ENCODE peak calls at places on chromosomes 11 and 22, in seven cellular contexts. One of them, this sample, is unnamed.

GRCh38 chr11:279966-280761 is 2.0 kb downstream of the NLRP6 start:
- DNase-seq in activated CD8-positive, alpha-beta T cell treated with anti-CD3 and anti-CD28 coated beads for 36 hours: peak; percentile 67
- DNase-seq in T-helper 1 cell: peak; percentile 56
- DNase-seq in PC-9: no peak
- DNase-seq in stomach: no peak
- DNase-seq in astrocyte of the cerebellum: no peak
- DNase-seq in RWPE2: no peak
- DNase-seq in this sample: peak; percentile 93

GRCh38 chr11:7353100-7353499 is 101.4 kb downstream of the SYT9 start:
- DNase-seq in astrocyte of the cerebellum: no peak
- DNase-seq in stomach: no peak
- DNase-seq in PC-9: peak; percentile 1
- DNase-seq in activated CD8-positive, alpha-beta T cell treated with anti-CD3 and anti-CD28 coated beads for 36 hours: peak; percentile 33
- DNase-seq in T-helper 1 cell: no peak
- DNase-seq in RWPE2: no peak
- DNase-seq in this sample: no peak

GRCh38 chr22:41359376-41359775 is 22.4 kb upstream of the TEF start:
- DNase-seq in PC-9: no peak
- DNase-seq in T-helper 1 cell: no peak
- DNase-seq in activated CD8-positive, alpha-beta T cell treated with anti-CD3 and anti-CD28 coated beads for 36 hours: no peak
- DNase-seq in stomach: no peak
- DNase-seq in astrocyte of the cerebellum: no peak
- DNase-seq in RWPE2: no peak
- DNase-seq in this sample: no peak

GRCh38 chr11:118922745-118923627 is 2.7 kb downstream of the BCL9L start:
- DNase-seq in PC-9: no peak
- DNase-seq in T-helper 1 cell: no peak
- DNase-seq in stomach: no peak
- DNase-seq in astrocyte of the cerebellum: no peak
- DNase-seq in activated CD8-positive, alpha-beta T cell treated with anti-CD3 and anti-CD28 coated beads for 36 hours: no peak
- DNase-seq in RWPE2: no peak
- DNase-seq in this sample: peak; percentile 22

GRCh38 chr22:36433318-36434231 is 45.8 kb upstream of the MYH9 start:
- DNase-seq in stomach: peak; percentile 88
- DNase-seq in astrocyte of the cerebellum: no peak
- DNase-seq in T-helper 1 cell: no peak
- DNase-seq in PC-9: no peak
- DNase-seq in RWPE2: no peak
- DNase-seq in activated CD8-positive, alpha-beta T cell treated with anti-CD3 and anti-CD28 coated beads for 36 hours: no peak
- DNase-seq in this sample: peak; percentile 70

GRCh38 chr11:65301491-65302329 is 13.0 kb upstream of the CDC42EP2 start:
- DNase-seq in RWPE2: no peak
- DNase-seq in PC-9: peak; percentile 53
- DNase-seq in stomach: no peak
- DNase-seq in activated CD8-positive, alpha-beta T cell treated with anti-CD3 and anti-CD28 coated beads for 36 hours: no peak
- DNase-seq in astrocyte of the cerebellum: no peak
- DNase-seq in T-helper 1 cell: no peak
- DNase-seq in this sample: peak; percentile 55

GRCh38 chr11:122779047-122779629 is 59.2 kb upstream of the CRTAM start:
- DNase-seq in RWPE2: no peak
- DNase-seq in activated CD8-positive, alpha-beta T cell treated with anti-CD3 and anti-CD28 coated beads for 36 hours: no peak
- DNase-seq in PC-9: peak; percentile 41
- DNase-seq in astrocyte of the cerebellum: no peak
- DNase-seq in T-helper 1 cell: no peak
- DNase-seq in stomach: no peak
- DNase-seq in this sample: no peak

GRCh38 chr11:82080160-82080559 is 653.5 kb downstream of the FAM181B start:
- DNase-seq in RWPE2: no peak
- DNase-seq in stomach: no peak
- DNase-seq in T-helper 1 cell: no peak
- DNase-seq in PC-9: no peak
- DNase-seq in activated CD8-positive, alpha-beta T cell treated with anti-CD3 and anti-CD28 coated beads for 36 hours: no peak
- DNase-seq in astrocyte of the cerebellum: peak; percentile 78
- DNase-seq in this sample: no peak

GRCh38 chr11:19995131-19995530 is 165.1 kb downstream of the DBX1 start:
- DNase-seq in astrocyte of the cerebellum: no peak
- DNase-seq in stomach: no peak
- DNase-seq in activated CD8-positive, alpha-beta T cell treated with anti-CD3 and anti-CD28 coated beads for 36 hours: no peak
- DNase-seq in T-helper 1 cell: no peak
- DNase-seq in RWPE2: no peak
- DNase-seq in PC-9: peak; percentile 44
- DNase-seq in this sample: no peak

GRCh38 chr11:67072295-67072694 is 15.6 kb downstream of the RHOD start:
- DNase-seq in RWPE2: no peak
- DNase-seq in activated CD8-positive, alpha-beta T cell treated with anti-CD3 and anti-CD28 coated beads for 36 hours: no peak
- DNase-seq in stomach: no peak
- DNase-seq in T-helper 1 cell: no peak
- DNase-seq in astrocyte of the cerebellum: no peak
- DNase-seq in PC-9: no peak
- DNase-seq in this sample: no peak

GRCh38 chr22:24102366-24103200 is 78.7 kb upstream of the SUSD2 start:
- DNase-seq in PC-9: no peak
- DNase-seq in activated CD8-positive, alpha-beta T cell treated with anti-CD3 and anti-CD28 coated beads for 36 hours: no peak
- DNase-seq in stomach: no peak
- DNase-seq in T-helper 1 cell: no peak
- DNase-seq in RWPE2: peak; percentile 46
- DNase-seq in astrocyte of the cerebellum: no peak
- DNase-seq in this sample: peak; percentile 40

GRCh38 chr11:11998091-11998781 is 10.2 kb downstream of the DKK3 start:
- DNase-seq in activated CD8-positive, alpha-beta T cell treated with anti-CD3 and anti-CD28 coated beads for 36 hours: no peak
- DNase-seq in T-helper 1 cell: no peak
- DNase-seq in PC-9: no peak
- DNase-seq in RWPE2: no peak
- DNase-seq in astrocyte of the cerebellum: peak; percentile 82
- DNase-seq in stomach: no peak
- DNase-seq in this sample: no peak

GRCh38 chr11:69702239-69702668 is 1.6 kb downstream of the FGF19 start:
- DNase-seq in RWPE2: no peak
- DNase-seq in activated CD8-positive, alpha-beta T cell treated with anti-CD3 and anti-CD28 coated beads for 36 hours: no peak
- DNase-seq in PC-9: no peak
- DNase-seq in astrocyte of the cerebellum: no peak
- DNase-seq in stomach: no peak
- DNase-seq in T-helper 1 cell: no peak
- DNase-seq in this sample: no peak

GRCh38 chr11:58616594-58616993 is 5.9 kb upstream of the CNTF start:
- DNase-seq in astrocyte of the cerebellum: peak; percentile 90
- DNase-seq in RWPE2: no peak
- DNase-seq in activated CD8-positive, alpha-beta T cell treated with anti-CD3 and anti-CD28 coated beads for 36 hours: no peak
- DNase-seq in stomach: no peak
- DNase-seq in T-helper 1 cell: no peak
- DNase-seq in PC-9: no peak
- DNase-seq in this sample: no peak

GRCh38 chr22:39547587-39547947 is 15.0 kb upstream of the RPS19BP1 start:
- DNase-seq in T-helper 1 cell: no peak
- DNase-seq in astrocyte of the cerebellum: no peak
- DNase-seq in PC-9: no peak
- DNase-seq in activated CD8-positive, alpha-beta T cell treated with anti-CD3 and anti-CD28 coated beads for 36 hours: no peak
- DNase-seq in stomach: no peak
- DNase-seq in RWPE2: no peak
- DNase-seq in this sample: no peak

GRCh38 chr11:73270855-73271477 is 1.2 kb upstream of the P2RY6 start:
- DNase-seq in RWPE2: no peak
- DNase-seq in stomach: peak; percentile 25
- DNase-seq in T-helper 1 cell: no peak
- DNase-seq in activated CD8-positive, alpha-beta T cell treated with anti-CD3 and anti-CD28 coated beads for 36 hours: no peak
- DNase-seq in astrocyte of the cerebellum: no peak
- DNase-seq in PC-9: no peak
- DNase-seq in this sample: no peak

GRCh38 chr11:12110201-12110713 is at the start of gene MICAL2:
- DNase-seq in RWPE2: peak; percentile 90
- DNase-seq in astrocyte of the cerebellum: no peak
- DNase-seq in PC-9: peak; percentile 87
- DNase-seq in activated CD8-positive, alpha-beta T cell treated with anti-CD3 and anti-CD28 coated beads for 36 hours: peak; percentile 88
- DNase-seq in stomach: peak; percentile 91
- DNase-seq in T-helper 1 cell: peak; percentile 85
- DNase-seq in this sample: peak; percentile 92

GRCh38 chr11:2517386-2518064 is 72.7 kb downstream of the KCNQ1 start:
- DNase-seq in astrocyte of the cerebellum: no peak
- DNase-seq in activated CD8-positive, alpha-beta T cell treated with anti-CD3 and anti-CD28 coated beads for 36 hours: no peak
- DNase-seq in T-helper 1 cell: no peak
- DNase-seq in stomach: peak; percentile 16
- DNase-seq in PC-9: no peak
- DNase-seq in RWPE2: no peak
- DNase-seq in this sample: peak; percentile 42

GRCh38 chr11:93623179-93623578 is 38.3 kb upstream of the CEP295 start:
- DNase-seq in T-helper 1 cell: no peak
- DNase-seq in stomach: no peak
- DNase-seq in astrocyte of the cerebellum: no peak
- DNase-seq in PC-9: peak; percentile 20
- DNase-seq in activated CD8-positive, alpha-beta T cell treated with anti-CD3 and anti-CD28 coated beads for 36 hours: no peak
- DNase-seq in RWPE2: no peak
- DNase-seq in this sample: no peak

GRCh38 chr11:116500002-116500832 is 272.6 kb downstream of the BUD13 start:
- DNase-seq in T-helper 1 cell: no peak
- DNase-seq in RWPE2: no peak
- DNase-seq in activated CD8-positive, alpha-beta T cell treated with anti-CD3 and anti-CD28 coated beads for 36 hours: no peak
- DNase-seq in stomach: no peak
- DNase-seq in astrocyte of the cerebellum: no peak
- DNase-seq in PC-9: no peak
- DNase-seq in this sample: no peak

GRCh38 chr22:20552913-20553401 is 45.5 kb downstream of the MED15 start:
- DNase-seq in astrocyte of the cerebellum: no peak
- DNase-seq in T-helper 1 cell: no peak
- DNase-seq in activated CD8-positive, alpha-beta T cell treated with anti-CD3 and anti-CD28 coated beads for 36 hours: no peak
- DNase-seq in RWPE2: no peak
- DNase-seq in PC-9: no peak
- DNase-seq in stomach: no peak
- DNase-seq in this sample: no peak

GRCh38 chr11:36996795-36997194 is 398.8 kb upstream of the RAG2 start:
- DNase-seq in T-helper 1 cell: no peak
- DNase-seq in stomach: no peak
- DNase-seq in activated CD8-positive, alpha-beta T cell treated with anti-CD3 and anti-CD28 coated beads for 36 hours: no peak
- DNase-seq in RWPE2: no peak
- DNase-seq in astrocyte of the cerebellum: no peak
- DNase-seq in PC-9: no peak
- DNase-seq in this sample: no peak